ENCODE peak calls at places on chromosome 6, in eight cellular contexts. X, S, W, E, N, R, C and M are unnamed samples.

GRCh38 chr6:28606424-28607391 is 81.0 kb downstream of the GPX5 start:
- DNase-seq in X (peak; percentile 62), S (peak; percentile 83), W (peak; percentile 49), E (peak; percentile 86), N (peak; percentile 59), R (no peak), C (no peak), M (peak; percentile 68)

GRCh38 chr6:6002809-6003333 is 3.9 kb downstream of the NRN1 start:
- DNase-seq in X (no peak), S (no peak), W (no peak), E (peak; percentile 34), N (no peak), R (no peak), C (no peak), M (no peak)

GRCh38 chr6:162699961-162700360 is 27.6 kb downstream of the PRKN start:
- DNase-seq in X (no peak), S (no peak), W (peak; percentile 26), E (no peak), N (no peak), R (no peak), C (no peak), M (no peak)

GRCh38 chr6:121573466-121573865 is 138.0 kb downstream of the GJA1 start:
- DNase-seq in X (no peak), S (no peak), W (no peak), E (no peak), N (no peak), R (no peak), C (no peak), M (no peak)

GRCh38 chr6:37889015-37889885 is 69.7 kb downstream of the ZFAND3 start:
- DNase-seq in X (no peak), S (no peak), W (peak; percentile 20), E (no peak), N (no peak), R (no peak), C (no peak), M (no peak)

GRCh38 chr6:132491303-132491702 is 21.6 kb downstream of the STX7 start:
- DNase-seq in X (no peak), S (no peak), W (peak; percentile 50), E (no peak), N (no peak), R (peak; percentile 30), C (no peak), M (no peak)

GRCh38 chr6:26311012-26311384 is 54.0 kb upstream of the BTN3A2 start:
- DNase-seq in X (no peak), S (no peak), W (peak; percentile 48), E (peak; percentile 45), N (no peak), R (no peak), C (no peak), M (no peak)

GRCh38 chr6:111804627-111805235 is 68.5 kb downstream of the FYN start:
- DNase-seq in X (no peak), S (peak; percentile 71), W (peak; percentile 81), E (no peak), N (peak; percentile 66), R (no peak), C (no peak), M (peak; percentile 28)

GRCh38 chr6:5151955-5152401 is 66.8 kb downstream of the PPP1R3G start:
- DNase-seq in X (no peak), S (no peak), W (peak; percentile 87), E (no peak), N (no peak), R (no peak), C (no peak), M (no peak)

GRCh38 chr6:169975286-169975685 is 223.9 kb downstream of the ERMARD start:
- DNase-seq in X (no peak), S (no peak), W (no peak), E (no peak), N (no peak), R (no peak), C (no peak), M (no peak)

GRCh38 chr6:92122746-92123145 is 1296.6 kb downstream of the EPHA7 start:
- DNase-seq in X (no peak), S (peak; percentile 39), W (no peak), E (peak; percentile 25), N (no peak), R (no peak), C (no peak), M (no peak)

GRCh38 chr6:146498309-146498708 is 45.3 kb upstream of the RAB32 start:
- DNase-seq in X (no peak), S (no peak), W (no peak), E (no peak), N (no peak), R (no peak), C (no peak), M (no peak)

GRCh38 chr6:100134703-100135102 is 140.7 kb upstream of the MCHR2 start:
- DNase-seq in X (no peak), S (no peak), W (peak; percentile 44), E (no peak), N (no peak), R (no peak), C (no peak), M (no peak)

GRCh38 chr6:9064156-9064555 is 628.8 kb upstream of the SLC35B3 start:
- DNase-seq in X (no peak), S (no peak), W (no peak), E (no peak), N (no peak), R (no peak), C (no peak), M (no peak)

GRCh38 chr6:12592634-12593033 is 123.9 kb upstream of the PHACTR1 start:
- DNase-seq in X (no peak), S (no peak), W (peak; percentile 49), E (peak; percentile 33), N (no peak), R (no peak), C (no peak), M (no peak)

GRCh38 chr6:31738048-31738979 is 1.5 kb upstream of the MSH5 start:
- DNase-seq in X (no peak), S (peak; percentile 84), W (peak; percentile 80), E (no peak), N (peak; percentile 47), R (peak; percentile 69), C (no peak), M (peak; percentile 82)

GRCh38 chr6:26538936-26539615 is 910 bp downstream of the HMGN4 start:
- DNase-seq in X (no peak), S (no peak), W (no peak), E (peak; percentile 66), N (no peak), R (no peak), C (no peak), M (no peak)

GRCh38 chr6:42659806-42660205 is 62.6 kb downstream of the PRPH2 start:
- DNase-seq in X (no peak), S (no peak), W (no peak), E (no peak), N (no peak), R (no peak), C (no peak), M (no peak)

GRCh38 chr6:125201961-125202729 is 48.6 kb downstream of the TPD52L1 start:
- DNase-seq in X (no peak), S (peak; percentile 57), W (peak; percentile 80), E (no peak), N (no peak), R (no peak), C (no peak), M (no peak)

GRCh38 chr6:63355632-63356031 is 35.8 kb upstream of the LGSN start:
- DNase-seq in X (no peak), S (no peak), W (no peak), E (no peak), N (no peak), R (no peak), C (no peak), M (no peak)

GRCh38 chr6:63349401-63349800 is 29.6 kb upstream of the LGSN start:
- DNase-seq in X (no peak), S (no peak), W (no peak), E (no peak), N (no peak), R (no peak), C (no peak), M (no peak)

GRCh38 chr6:63352587-63353281 is 33.0 kb upstream of the LGSN start:
- DNase-seq in X (peak; percentile 15), S (peak; percentile 71), W (peak; percentile 17), E (peak; percentile 57), N (peak; percentile 81), R (peak; percentile 15), C (no peak), M (peak; percentile 43)

GRCh38 chr6:63351995-63352586 is 32.3 kb upstream of the LGSN start:
- DNase-seq in X (no peak), S (peak; percentile 33), W (peak; percentile 63), E (no peak), N (peak; percentile 35), R (no peak), C (no peak), M (peak; percentile 30)

DNA sequence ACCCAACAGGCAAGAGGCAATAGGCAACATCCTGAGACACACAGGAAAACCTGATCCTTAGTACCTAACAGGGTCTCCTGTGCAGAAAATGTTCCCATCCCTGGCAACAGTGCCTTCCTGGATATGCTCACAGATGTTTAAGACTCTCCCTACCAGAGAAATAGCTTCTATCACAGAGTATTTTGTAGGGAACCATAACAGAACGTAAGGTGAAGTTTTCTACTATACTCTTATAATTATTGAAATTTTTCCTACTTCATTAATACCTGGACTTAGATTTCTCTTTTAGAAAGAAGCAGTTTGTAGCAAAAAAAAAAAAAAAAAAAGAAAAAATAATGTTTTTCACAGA is 33.5 kb upstream of the LGSN start:
- DNase-seq in X (no peak), S (no peak), W (no peak), E (no peak), N (no peak), R (no peak), C (no peak), M (no peak)
- TF ChIP-seq CTCF in X (no peak), S (no peak), W (no peak), E (no peak), N (no peak), R (no peak), C (no peak), M (no peak)

GRCh38 chr6:89082439-89082838 is 1.9 kb downstream of the PNRC1 start:
- DNase-seq in X (no peak), S (peak; percentile 32), W (peak; percentile 21), E (no peak), N (no peak), R (no peak), C (no peak), M (peak; percentile 31)
- TF ChIP-seq CTCF in X (no peak), S (no peak), W (no peak), E (no peak), N (no peak), R (no peak), C (no peak), M (no peak)

DNA sequence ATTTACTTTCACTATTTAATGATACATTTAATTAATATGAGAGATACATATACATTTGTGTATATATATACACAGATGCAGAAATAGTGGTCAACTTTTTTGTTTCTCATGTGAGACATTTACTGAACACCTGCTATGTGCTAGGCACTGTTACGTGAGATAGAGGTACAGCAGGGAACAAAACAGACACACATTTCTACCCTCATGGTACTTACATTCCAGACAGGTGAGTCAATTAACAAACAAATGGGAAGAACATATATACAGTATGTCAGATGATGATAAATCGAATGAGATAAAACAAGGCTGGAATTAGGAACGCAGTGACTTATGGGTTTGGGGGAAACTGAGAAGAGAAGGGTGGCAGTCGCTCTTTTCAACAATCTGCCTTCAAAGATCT is 5.1 kb downstream of the TFB1M start:
- DNase-seq in X (no peak), S (no peak), W (no peak), E (no peak), N (no peak), R (no peak), C (no peak), M (no peak)
- TF ChIP-seq CTCF in X (no peak), S (no peak), W (no peak), E (no peak), N (no peak), R (no peak), C (no peak), M (no peak)

GRCh38 chr6:101393291-101394251 is at the start of gene GRIK2:
- DNase-seq in X (peak; percentile 71), S (peak; percentile 75), W (peak; percentile 61), E (peak; percentile 86), N (no peak), R (no peak), C (no peak), M (no peak)
- TF ChIP-seq CTCF in X (peak; percentile 39), S (peak; percentile 38), W (peak; percentile 30), E (peak; percentile 48), N (peak; percentile 5), R (peak; percentile 21), C (no peak), M (no peak)